ENCODE peak calls at places on chromosomes 16 and 17, in eight cellular contexts. Z is SK-N-SH, O is transverse colon, A is prostate gland, S is GM12878, C is sigmoid colon, B is vagina, W is Panc1. M is an unnamed sample.

GRCh38 chr16:27432600-27432957 is 30.6 kb downstream of the IL21R start:
- DNase-seq in Z (no peak), O (no peak), A (no peak), S (no peak), C (peak; percentile 5), B (peak; percentile 61), W (no peak), M (no peak)

GRCh38 chr16:11621920-11622651 is 35.4 kb upstream of the LITAF start:
- DNase-seq in Z (peak; percentile 56), O (no peak), A (no peak), S (no peak), C (no peak), B (no peak), W (no peak), M (no peak)

GRCh38 chr16:58652741-58653140 is 23.1 kb upstream of the CNOT1 start:
- DNase-seq in Z (peak; percentile 77), O (no peak), A (no peak), S (no peak), C (no peak), B (no peak), W (no peak), M (no peak)

GRCh38 chr16:89860747-89861304 is 12.6 kb upstream of the TCF25 start:
- DNase-seq in Z (peak; percentile 95), O (peak; percentile 78), A (peak; percentile 46), S (no peak), C (no peak), B (no peak), W (peak; percentile 32), M (peak; percentile 70)

GRCh38 chr16:62751218-62751617 is 715.0 kb upstream of the CDH8 start:
- DNase-seq in Z (no peak), O (no peak), A (no peak), S (no peak), C (no peak), B (no peak), W (no peak), M (no peak)

GRCh38 chr17:76356803-76357456 is 3.2 kb upstream of the PRPSAP1 start:
- DNase-seq in Z (no peak), O (peak; percentile 18), A (no peak), S (no peak), C (no peak), B (no peak), W (no peak), M (no peak)

GRCh38 chr17:31778538-31778937 is 80.5 kb downstream of the COPRS start:
- DNase-seq in Z (no peak), O (no peak), A (no peak), S (no peak), C (no peak), B (no peak), W (no peak), M (no peak)

GRCh38 chr17:80826955-80827645 is 164.5 kb upstream of the CHMP6 start:
- DNase-seq in Z (peak; percentile 73), O (no peak), A (no peak), S (no peak), C (peak; percentile 81), B (no peak), W (no peak), M (no peak)

GRCh38 chr17:32007463-32008298 is 498 bp downstream of the LRRC37B start:
- DNase-seq in Z (peak; percentile 73), O (peak; percentile 28), A (peak; percentile 29), S (no peak), C (no peak), B (no peak), W (no peak), M (no peak)

GRCh38 chr17:6654816-6655731 is 3.5 kb downstream of the C17orf100 start:
- DNase-seq in Z (no peak), O (peak; percentile 58), A (peak; percentile 61), S (no peak), C (no peak), B (no peak), W (no peak), M (peak; percentile 52)

GRCh38 chr17:63647936-63648335 is 25.7 kb downstream of the MAP3K3 start:
- DNase-seq in Z (no peak), O (no peak), A (no peak), S (no peak), C (no peak), B (no peak), W (no peak), M (no peak)

GRCh38 chr17:29930399-29931010 is 477 bp upstream of the SSH2 start:
- DNase-seq in Z (no peak), O (peak; percentile 13), A (peak; percentile 4), S (no peak), C (no peak), B (no peak), W (no peak), M (no peak)

GRCh38 chr16:19753815-19754643 is 36.0 kb downstream of the IQCK start:
- DNase-seq in Z (no peak), O (peak; percentile 14), A (peak; percentile 28), S (no peak), C (no peak), B (no peak), W (no peak), M (peak; percentile 50)

GRCh38 chr17:19986941-19987714 is 9.5 kb upstream of the AKAP10 start:
- DNase-seq in Z (no peak), O (no peak), A (no peak), S (no peak), C (no peak), B (no peak), W (no peak), M (no peak)

GRCh38 chr16:57589374-57589773 is 39.1 kb upstream of the ADGRG1 start:
- DNase-seq in Z (no peak), O (no peak), A (no peak), S (peak; percentile 24), C (no peak), B (peak; percentile 9), W (no peak), M (no peak)

GRCh38 chr16:30428055-30428454 is 1.8 kb downstream of the DCTPP1 start:
- DNase-seq in Z (no peak), O (no peak), A (no peak), S (no peak), C (no peak), B (no peak), W (no peak), M (no peak)

GRCh38 chr16:19166500-19166899 is 1.5 kb upstream of the SYT17 start:
- DNase-seq in Z (no peak), O (no peak), A (no peak), S (no peak), C (no peak), B (no peak), W (no peak), M (no peak)

GRCh38 chr17:2701996-2702741 is 9.4 kb downstream of the CLUH start:
- DNase-seq in Z (no peak), O (no peak), A (no peak), S (no peak), C (peak; percentile 59), B (no peak), W (no peak), M (no peak)

GRCh38 chr17:2084129-2084765 is 29.3 kb downstream of the HIC1 start:
- DNase-seq in Z (peak; percentile 61), O (peak; percentile 77), A (no peak), S (no peak), C (peak; percentile 85), B (no peak), W (no peak), M (no peak)

GRCh38 chr17:18247613-18248001 is 10.9 kb downstream of the FLII start:
- DNase-seq in Z (no peak), O (no peak), A (peak; percentile 37), S (no peak), C (no peak), B (no peak), W (no peak), M (peak; percentile 62)

GRCh38 chr16:86874141-86874540 is 295.8 kb downstream of the FOXL1 start:
- DNase-seq in Z (peak; percentile 62), O (no peak), A (no peak), S (no peak), C (no peak), B (no peak), W (peak; percentile 12), M (no peak)

GRCh38 chr17:32859857-32860525 is 16.9 kb downstream of the MYO1D start:
- DNase-seq in Z (no peak), O (no peak), A (no peak), S (no peak), C (no peak), B (no peak), W (no peak), M (no peak)

GRCh38 chr16:9096416-9096952 is 5.0 kb downstream of the HAPSTR1 start:
- DNase-seq in Z (no peak), O (no peak), A (peak; percentile 9), S (no peak), C (no peak), B (no peak), W (no peak), M (no peak)

GRCh38 chr17:67488161-67488560 is 111.1 kb downstream of the PITPNC1 start:
- DNase-seq in Z (peak; percentile 63), O (no peak), A (no peak), S (no peak), C (peak; percentile 85), B (no peak), W (no peak), M (no peak)
- H3K4me3 ChIP-seq in Z (no peak overlapping the region), O (no peak overlapping the region), A (no peak overlapping the region), S (no peak overlapping the region), C (no peak overlapping the region), B (no peak overlapping the region), W (no peak overlapping the region), M (no peak overlapping the region)

DNA sequence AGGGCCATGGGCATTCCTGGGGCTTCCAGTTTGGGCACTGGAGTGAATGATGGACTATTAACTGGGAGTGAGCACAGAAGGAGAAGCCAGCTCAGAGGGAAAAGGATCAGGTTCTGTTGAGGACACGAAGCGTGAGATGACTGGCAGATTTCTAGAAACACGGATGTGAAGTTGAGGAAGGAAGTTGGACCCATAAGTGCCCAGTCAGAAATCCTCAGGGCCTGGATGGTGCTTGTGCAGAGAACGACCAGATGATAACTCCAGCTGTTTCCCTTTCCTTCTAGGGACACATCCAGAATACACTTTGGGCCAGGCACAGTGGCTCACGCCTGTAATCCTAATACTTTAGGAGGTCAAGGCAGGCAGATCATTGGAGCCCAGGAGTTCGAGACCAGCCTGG is 23.3 kb upstream of the ANKRD40CL start:
- DNase-seq in Z (no peak), O (no peak), A (no peak), S (no peak), C (no peak), B (no peak), W (no peak), M (no peak)
- TF ChIP-seq POLR2AphosphoS5 in Z (no peak), O (no peak), A (no peak), S (no peak), C (no peak), B (no peak), W (no peak), M (no peak)

DNA sequence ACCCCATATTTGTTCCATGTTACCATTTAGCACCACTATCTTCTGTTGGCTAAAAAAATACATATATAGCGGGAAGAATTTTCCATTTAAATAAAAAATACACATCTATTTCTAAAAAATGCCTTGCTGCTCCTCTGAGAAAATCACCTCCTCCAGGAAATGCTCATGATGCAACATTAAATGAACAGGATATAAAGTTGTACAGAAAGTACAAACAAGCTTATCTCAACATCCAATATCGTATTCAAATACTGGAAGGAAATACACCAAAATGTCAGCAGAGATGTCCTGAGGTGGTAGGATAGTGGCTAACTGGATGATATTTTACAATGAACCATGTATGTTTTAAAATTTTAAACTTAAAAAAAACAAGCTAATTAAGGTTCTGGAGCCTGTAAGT is 21.3 kb downstream of the GNA13 start:
- DNase-seq in Z (no peak), O (no peak), A (no peak), S (no peak), C (no peak), B (no peak), W (no peak), M (no peak)
- H3K4me1 ChIP-seq in Z (peaks cover 5% of the 10 kb centered on the region), O (peaks cover 23% of the 10 kb centered on the region), A (peaks cover 2% of the 10 kb centered on the region), S (peaks cover 52% of the 10 kb centered on the region), C (peaks cover 82% of the 10 kb centered on the region), B (peaks cover 80% of the 10 kb centered on the region), W (no peaks in the 10 kb centered on the region), M (peaks cover 40% of the 10 kb centered on the region)

GRCh38 chr16:2195316-2196161 is 866 bp downstream of the CASKIN1 start:
- DNase-seq in Z (peak; percentile 70), O (no peak), A (no peak), S (no peak), C (no peak), B (no peak), W (no peak), M (no peak)
- H3K4me3 ChIP-seq in Z (peak overlapping the region; percentile 44), O (peak overlapping the region; percentile 44), A (peak overlapping the region; percentile 35), S (no peak overlapping the region), C (peak overlapping the region; percentile 50), B (peak overlapping the region; percentile 55), W (peak overlapping the region; percentile 33), M (peak overlapping the region; percentile 45)

M was measured in stomach.